ENCODE peak calls at places on chromosomes 5 and 9, in five cellular contexts. K, H, E, P and D are unnamed samples.

GRCh38 chr5:61623401-61624069 is 291.5 kb downstream of the ZSWIM6 start:
- DNase-seq in K (no peak), H (no peak), E (no peak), P (no peak), D (peak; percentile 10)

GRCh38 chr9:83062011-83062652 is 810 bp downstream of the RASEF start:
- DNase-seq in K (no peak), H (no peak), E (peak; percentile 92), P (no peak), D (no peak)

GRCh38 chr5:78731884-78732283 is 83.3 kb upstream of the LHFPL2 start:
- DNase-seq in K (no peak), H (no peak), E (no peak), P (no peak), D (no peak)

GRCh38 chr5:132369012-132369470 is 469 bp upstream of the SLC22A5 start:
- DNase-seq in K (no peak), H (no peak), E (no peak), P (no peak), D (no peak)

GRCh38 chr5:109740329-109740728 is 50.6 kb downstream of the MAN2A1 start:
- DNase-seq in K (no peak), H (no peak), E (peak; percentile 47), P (no peak), D (no peak)

GRCh38 chr9:124661184-124661755 is 109.8 kb downstream of the NR6A1 start:
- DNase-seq in K (no peak), H (no peak), E (no peak), P (no peak), D (peak; percentile 45)

GRCh38 chr9:114250235-114250568 is 72.7 kb upstream of the ORM1 start:
- DNase-seq in K (peak; percentile 80), H (peak; percentile 88), E (peak; percentile 96), P (no peak), D (no peak)

GRCh38 chr9:130714586-130715110 is 21.1 kb downstream of the EXOSC2 start:
- DNase-seq in K (no peak), H (no peak), E (no peak), P (no peak), D (no peak)

GRCh38 chr9:83622433-83622813 is 520 bp upstream of the IDNK start:
- DNase-seq in K (no peak), H (no peak), E (no peak), P (no peak), D (no peak)

GRCh38 chr9:93096811-93097382 is 880 bp downstream of the CARD19 start:
- DNase-seq in K (peak; percentile 18), H (peak; percentile 61), E (peak; percentile 5), P (peak; percentile 88), D (no peak)

GRCh38 chr5:98333921-98334320 is 439.5 kb upstream of the RGMB start:
- DNase-seq in K (no peak), H (no peak), E (no peak), P (no peak), D (no peak)

GRCh38 chr5:39760385-39761198 is 335.8 kb upstream of the DAB2 start:
- DNase-seq in K (peak; percentile 49), H (no peak), E (no peak), P (no peak), D (no peak)

GRCh38 chr9:109399258-109399767 is 78.5 kb upstream of the EPB41L4B start:
- DNase-seq in K (no peak), H (no peak), E (no peak), P (no peak), D (no peak)

GRCh38 chr5:158549306-158549705 is 550.4 kb downstream of the EBF1 start:
- DNase-seq in K (no peak), H (no peak), E (no peak), P (no peak), D (no peak)

GRCh38 chr5:169831331-169831730 is 149.0 kb downstream of the INSYN2B start:
- DNase-seq in K (no peak), H (no peak), E (no peak), P (no peak), D (no peak)

GRCh38 chr9:124139001-124139400 is 118.7 kb upstream of the NEK6 start:
- DNase-seq in K (peak; percentile 38), H (no peak), E (no peak), P (no peak), D (no peak)

GRCh38 chr9:113589890-113590289 is 126.4 kb downstream of the RGS3 start:
- DNase-seq in K (no peak), H (peak; percentile 15), E (no peak), P (peak; percentile 56), D (peak; percentile 43)

GRCh38 chr9:125805057-125805456 is 57.9 kb downstream of the PBX3 start:
- DNase-seq in K (no peak), H (no peak), E (no peak), P (no peak), D (no peak)

GRCh38 chr9:124264812-124265211 is 7.1 kb downstream of the NEK6 start:
- DNase-seq in K (no peak), H (no peak), E (no peak), P (no peak), D (no peak)

GRCh38 chr9:131888923-131889322 is 149.0 kb upstream of the RAPGEF1 start:
- DNase-seq in K (no peak), H (no peak), E (no peak), P (no peak), D (no peak)

GRCh38 chr9:98375138-98375726 is 119.8 kb upstream of the TBC1D2 start:
- DNase-seq in K (no peak), H (no peak), E (no peak), P (no peak), D (no peak)

GRCh38 chr9:130899051-130899748 is 2.6 kb upstream of the QRFP start:
- DNase-seq in K (no peak), H (no peak), E (no peak), P (no peak), D (no peak)

GRCh38 chr5:141363952-141364660 is at the start of gene PCDHGA5:
- DNase-seq in K (no peak), H (no peak), E (no peak), P (no peak), D (no peak)

GRCh38 chr9:77899679-77900354 is 131.8 kb downstream of the GNAQ start:
- DNase-seq in K (no peak), H (no peak), E (no peak), P (no peak), D (no peak)

GRCh38 chr5:75668988-75669760 is 48.1 kb downstream of the POC5 start:
- DNase-seq in K (peak; percentile 16), H (no peak), E (peak; percentile 69), P (peak; percentile 79), D (peak; percentile 90)

GRCh38 chr9:114034663-114035062 is 43.4 kb downstream of the AMBP start:
- DNase-seq in K (no peak), H (no peak), E (peak; percentile 1), P (peak; percentile 59), D (no peak)

GRCh38 chr5:71891856-71892255 is 172.8 kb downstream of the CARTPT start:
- DNase-seq in K (no peak), H (no peak), E (peak; percentile 23), P (no peak), D (no peak)

GRCh38 chr9:1458503-1458902 is 408.3 kb downstream of the DMRT2 start:
- DNase-seq in K (no peak), H (no peak), E (no peak), P (no peak), D (no peak)

GRCh38 chr5:142743677-142744441 is 26.3 kb upstream of the ARHGAP26 start:
- DNase-seq in K (no peak), H (no peak), E (no peak), P (no peak), D (no peak)

GRCh38 chr5:37739817-37740261 is 100.0 kb downstream of the GDNF start:
- DNase-seq in K (no peak), H (no peak), E (no peak), P (no peak), D (no peak)

DNA sequence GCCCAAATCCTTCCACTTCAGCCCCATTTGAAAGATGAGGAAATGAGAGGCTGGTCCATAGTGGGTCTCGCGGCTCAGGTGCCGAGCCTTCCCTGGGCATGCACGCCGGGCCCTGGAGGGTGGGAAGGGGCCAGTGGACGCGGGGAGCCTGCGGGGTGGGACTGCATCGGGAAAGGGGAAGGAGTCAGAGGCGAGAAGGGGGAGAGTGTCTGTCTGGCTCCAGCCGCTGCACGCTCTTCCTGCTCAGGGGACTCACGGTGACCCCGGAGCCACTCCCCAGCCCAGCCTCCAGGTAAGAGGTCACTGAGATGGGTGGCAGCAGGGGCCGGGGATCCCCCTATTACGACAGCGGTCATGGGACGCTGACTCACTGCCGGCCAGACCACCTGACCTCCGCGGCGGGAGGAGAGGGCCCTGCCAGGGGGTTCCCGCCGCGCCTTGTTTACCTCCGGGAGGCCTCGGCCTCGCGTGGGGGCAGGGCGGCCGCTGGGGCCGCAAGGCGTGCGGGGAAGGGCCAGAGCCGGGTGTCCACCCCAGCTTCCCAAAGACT is 1.9 kb upstream of the SQSTM1 start:
- DNase-seq in K (peak; percentile 98), H (peak; percentile 98), E (peak; percentile 98), P (peak; percentile 98), D (peak; percentile 87)
- TF ChIP-seq POLR2A in K (peak; percentile 84), H (peak; percentile 52), E (peak; percentile 52), P (no peak), D (peak; percentile 19)

GRCh38 chr9:135648494-135649410 is 9.4 kb upstream of the GLT6D1 start:
- DNase-seq in K (no peak), H (no peak), E (no peak), P (no peak), D (no peak)
- TF ChIP-seq POLR2A in K (no peak), H (no peak), E (no peak), P (no peak), D (no peak)

GRCh38 chr5:150155258-150156032 is at the start of gene PDGFRB:
- DNase-seq in K (peak; percentile 84), H (no peak), E (peak; percentile 52), P (peak; percentile 90), D (peak; percentile 33)
- TF ChIP-seq POLR2A in K (peak; percentile 82), H (peak; percentile 40), E (no peak), P (no peak), D (no peak)

DNA sequence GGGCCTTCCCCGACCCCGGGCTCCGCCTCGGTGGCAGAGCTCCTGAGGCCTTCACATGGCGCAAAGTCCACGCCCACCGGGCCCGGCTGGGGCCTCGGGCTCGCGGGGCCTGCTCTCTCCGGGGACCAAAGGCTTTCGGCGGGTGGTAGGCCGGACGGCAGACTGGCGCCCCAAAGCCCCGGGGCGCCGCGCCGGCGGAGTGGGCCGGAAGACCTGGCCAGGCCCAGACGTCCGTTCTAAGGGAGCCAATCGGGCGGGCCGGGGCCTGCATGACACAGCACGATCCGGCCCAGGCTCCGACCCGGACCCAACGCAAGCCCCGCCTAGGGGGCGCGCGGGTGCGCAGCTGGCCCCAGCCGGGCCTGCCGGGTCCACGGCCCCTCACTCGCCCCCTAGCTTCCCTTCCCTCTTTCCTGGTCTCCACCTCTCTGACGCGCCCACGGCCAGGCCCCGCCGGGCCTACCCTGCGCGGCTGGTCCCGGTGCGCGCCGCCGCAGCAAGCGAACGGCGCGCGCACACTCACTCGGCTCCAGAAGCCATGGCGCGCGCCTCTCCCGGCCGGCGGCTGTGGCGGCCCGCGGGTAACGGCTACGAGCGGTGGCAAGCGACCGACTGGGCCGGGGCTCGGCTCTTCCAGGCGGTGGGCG is 488 bp downstream of the VCP start:
- DNase-seq in K (peak; percentile 83), H (peak; percentile 90), E (peak; percentile 89), P (peak; percentile 97), D (peak; percentile 94)
- TF ChIP-seq POLR2A in K (peak; percentile 93), H (no peak), E (no peak), P (no peak), D (no peak)

GRCh38 chr5:139746691-139747582 is 48.7 kb upstream of the PSD2 start:
- DNase-seq in K (no peak), H (no peak), E (peak; percentile 47), P (peak; percentile 93), D (no peak)
- TF ChIP-seq POLR2A in K (no peak), H (no peak), E (no peak), P (no peak), D (no peak)